ENCODE peak calls at places on chromosomes 5 and 9, in six cellular contexts. One of them, this sample, is unnamed.

GRCh38 chr5:35089688-35090314 is 42.1 kb upstream of the AGXT2 start:
- DNase-seq in NCI-H146: peak
- DNase-seq in AG10803: peak
- DNase-seq in HTR-8/SVneo: peak
- DNase-seq in Ammon's horn: peak
- DNase-seq in endothelial cell: peak
- DNase-seq in this sample: peak

GRCh38 chr5:158212915-158213314 is 354.0 kb upstream of the CLINT1 start:
- DNase-seq in NCI-H146: no peak
- DNase-seq in AG10803: no peak
- DNase-seq in HTR-8/SVneo: no peak
- DNase-seq in Ammon's horn: peak
- DNase-seq in endothelial cell: no peak
- DNase-seq in this sample: no peak

GRCh38 chr9:98263482-98264357 is 8.3 kb upstream of the TBC1D2 start:
- DNase-seq in NCI-H146: peak
- DNase-seq in AG10803: peak
- DNase-seq in HTR-8/SVneo: peak
- DNase-seq in Ammon's horn: peak
- DNase-seq in endothelial cell: peak
- DNase-seq in this sample: no peak

GRCh38 chr5:94793113-94793815 is 174.8 kb downstream of the SLF1 start:
- DNase-seq in NCI-H146: no peak
- DNase-seq in AG10803: peak
- DNase-seq in HTR-8/SVneo: no peak
- DNase-seq in Ammon's horn: peak
- DNase-seq in endothelial cell: no peak
- DNase-seq in this sample: no peak

GRCh38 chr9:93081931-93082330 is 14.1 kb upstream of the CARD19 start:
- DNase-seq in NCI-H146: no peak
- DNase-seq in AG10803: peak
- DNase-seq in HTR-8/SVneo: no peak
- DNase-seq in Ammon's horn: no peak
- DNase-seq in endothelial cell: no peak
- DNase-seq in this sample: no peak

GRCh38 chr9:135479469-135480052 is at the start of gene PPP1R26:
- DNase-seq in NCI-H146: peak
- DNase-seq in AG10803: no peak
- DNase-seq in HTR-8/SVneo: peak
- DNase-seq in Ammon's horn: no peak
- DNase-seq in endothelial cell: no peak
- DNase-seq in this sample: peak

GRCh38 chr5:149907828-149908227 is 36.8 kb downstream of the PDE6A start:
- DNase-seq in NCI-H146: no peak
- DNase-seq in AG10803: no peak
- DNase-seq in HTR-8/SVneo: no peak
- DNase-seq in Ammon's horn: no peak
- DNase-seq in endothelial cell: no peak
- DNase-seq in this sample: no peak

GRCh38 chr5:68369436-68370125 is 154.0 kb downstream of the PIK3R1 start:
- DNase-seq in NCI-H146: no peak
- DNase-seq in AG10803: no peak
- DNase-seq in HTR-8/SVneo: no peak
- DNase-seq in Ammon's horn: no peak
- DNase-seq in endothelial cell: no peak
- DNase-seq in this sample: no peak

GRCh38 chr5:113117543-113118110 is 141.0 kb downstream of the DCP2 start:
- DNase-seq in NCI-H146: peak
- DNase-seq in AG10803: no peak
- DNase-seq in HTR-8/SVneo: no peak
- DNase-seq in Ammon's horn: no peak
- DNase-seq in endothelial cell: no peak
- DNase-seq in this sample: no peak

GRCh38 chr5:18270635-18271338 is 636.5 kb downstream of the TAF11L14 start:
- DNase-seq in NCI-H146: no peak
- DNase-seq in AG10803: no peak
- DNase-seq in HTR-8/SVneo: no peak
- DNase-seq in Ammon's horn: no peak
- DNase-seq in endothelial cell: no peak
- DNase-seq in this sample: no peak

GRCh38 chr5:135434591-135435466 is 12.3 kb downstream of the DCANP1 start:
- DNase-seq in NCI-H146: no peak
- DNase-seq in AG10803: no peak
- DNase-seq in HTR-8/SVneo: no peak
- DNase-seq in Ammon's horn: no peak
- DNase-seq in endothelial cell: no peak
- DNase-seq in this sample: no peak

GRCh38 chr9:87711857-87712800 is 13.8 kb upstream of the CTSL start:
- DNase-seq in NCI-H146: no peak
- DNase-seq in AG10803: peak
- DNase-seq in HTR-8/SVneo: no peak
- DNase-seq in Ammon's horn: no peak
- DNase-seq in endothelial cell: no peak
- DNase-seq in this sample: no peak

GRCh38 chr5:9156282-9156681 is 389.6 kb downstream of the SEMA5A start:
- DNase-seq in NCI-H146: no peak
- DNase-seq in AG10803: peak
- DNase-seq in HTR-8/SVneo: peak
- DNase-seq in Ammon's horn: peak
- DNase-seq in endothelial cell: peak
- DNase-seq in this sample: peak

GRCh38 chr9:115540091-115540490 is 422.1 kb upstream of the TNC start:
- DNase-seq in NCI-H146: no peak
- DNase-seq in AG10803: no peak
- DNase-seq in HTR-8/SVneo: no peak
- DNase-seq in Ammon's horn: no peak
- DNase-seq in endothelial cell: no peak
- DNase-seq in this sample: no peak

GRCh38 chr5:38590846-38591245 is 34.4 kb upstream of the LIFR start:
- DNase-seq in NCI-H146: no peak
- DNase-seq in AG10803: no peak
- DNase-seq in HTR-8/SVneo: no peak
- DNase-seq in Ammon's horn: no peak
- DNase-seq in endothelial cell: no peak
- DNase-seq in this sample: no peak

GRCh38 chr5:61167382-61167781 is 5.1 kb upstream of the SMIM15 start:
- DNase-seq in NCI-H146: peak
- DNase-seq in AG10803: peak
- DNase-seq in HTR-8/SVneo: peak
- DNase-seq in Ammon's horn: peak
- DNase-seq in endothelial cell: peak
- DNase-seq in this sample: peak

This sample was measured in 8988T.